ENCODE peak calls at places on chromosomes 16 and 17, in five cellular contexts. E is sigmoid colon, U is mucosa of descending colon, I is BJ, D is thyroid gland. Y is an unnamed sample.
A peak's percentile ranks its signal among the peaks of the same experiment; 100 is the strongest.

GRCh38 chr16:47643610-47644009 is 182.5 kb downstream of the PHKB start:
- DNase-seq in E (no peak), D (no peak), U (no peak), I (no peak), Y (no peak)

GRCh38 chr17:75764417-75764710 is 628 bp downstream of the GALK1 start:
- DNase-seq in I (no peak), D (no peak), U (no peak), E (no peak), Y (no peak)

GRCh38 chr17:39462644-39463375 is 1.5 kb downstream of the CDK12 start:
- DNase-seq in D (peak; percentile 5), E (peak; percentile 66), I (no peak), U (peak; percentile 22), Y (peak; percentile 50)

GRCh38 chr17:49604314-49604869 is 28.7 kb downstream of the NXPH3 start:
- DNase-seq in E (no peak), D (no peak), U (no peak), I (no peak), Y (no peak)

GRCh38 chr17:77247048-77247541 is 106.3 kb downstream of the SEC14L1 start:
- DNase-seq in E (peak; percentile 91), I (no peak), U (peak; percentile 87), D (peak; percentile 86), Y (peak; percentile 91)

GRCh38 chr17:31522284-31522931 is 130.9 kb downstream of the RAB11FIP4 start:
- DNase-seq in I (no peak), D (no peak), E (no peak), U (no peak), Y (no peak)

GRCh38 chr17:72717676-72718075 is 374.8 kb downstream of the SLC39A11 start:
- DNase-seq in D (no peak), E (no peak), U (no peak), I (no peak), Y (no peak)

GRCh38 chr17:41537990-41538389 is 9.9 kb upstream of the KRT19 start:
- DNase-seq in D (no peak), U (no peak), I (no peak), E (no peak), Y (no peak)

GRCh38 chr16:83365166-83365565 is 442.6 kb upstream of the HSBP1 start:
- DNase-seq in D (no peak), U (no peak), E (no peak), I (no peak), Y (no peak)

GRCh38 chr16:910181-910580 is 60.6 kb downstream of the LMF1 start:
- DNase-seq in I (no peak), E (no peak), D (no peak), U (no peak), Y (no peak)

GRCh38 chr17:35972535-35972934 is 8.8 kb downstream of the CCL16 start:
- DNase-seq in U (no peak), E (no peak), I (no peak), D (no peak), Y (no peak)

GRCh38 chr16:29820730-29821662 is 734 bp downstream of the MVP start:
- DNase-seq in D (peak; percentile 58), E (no peak), I (no peak), U (peak; percentile 93), Y (no peak)

GRCh38 chr17:57915980-57916757 is 39.0 kb downstream of the CUEDC1 start:
- DNase-seq in I (no peak), D (peak; percentile 62), E (no peak), U (no peak), Y (no peak)

GRCh38 chr16:71230122-71230845 is at the start of gene HYDIN:
- DNase-seq in I (no peak), D (peak; percentile 91), E (no peak), U (peak; percentile 30), Y (no peak)

GRCh38 chr17:56786989-56787482 is 46.7 kb downstream of the C17orf67 start:
- DNase-seq in E (no peak), U (no peak), I (peak; percentile 94), D (peak; percentile 6), Y (peak; percentile 6)

GRCh38 chr16:82761858-82762257 is 135.1 kb downstream of the CDH13 start:
- DNase-seq in E (no peak), U (peak; percentile 25), D (peak; percentile 27), I (no peak), Y (no peak)

GRCh38 chr16:76748698-76749097 is 442.3 kb upstream of the MON1B start:
- DNase-seq in I (no peak), E (no peak), U (no peak), D (no peak), Y (no peak)

GRCh38 chr16:89096768-89097527 is 3.3 kb downstream of the ACSF3 start:
- DNase-seq in E (no peak), U (no peak), D (no peak), I (no peak), Y (peak; percentile 39)

GRCh38 chr16:89325861-89326471 is 108.5 kb downstream of the ZNF778 start:
- DNase-seq in U (peak; percentile 75), E (peak; percentile 87), I (peak; percentile 59), D (peak; percentile 58), Y (peak; percentile 44)

GRCh38 chr17:44599298-44600175 is 42.3 kb downstream of the FZD2 start:
- DNase-seq in U (peak; percentile 44), D (peak; percentile 5), I (peak; percentile 51), E (no peak), Y (no peak)

GRCh38 chr16:619476-620100 is 11.2 kb upstream of the WFIKKN1 start:
- DNase-seq in I (no peak), U (no peak), D (no peak), E (peak; percentile 58), Y (no peak)

GRCh38 chr17:21285164-21286065 is 904 bp downstream of the MAP2K3 start:
- DNase-seq in D (peak; percentile 64), U (peak; percentile 52), I (no peak), E (peak; percentile 81), Y (peak; percentile 34)

GRCh38 chr16:88769617-88770458 is 15.2 kb downstream of the PIEZO1 start:
- DNase-seq in U (peak; percentile 72), I (no peak), E (no peak), D (peak; percentile 87), Y (peak; percentile 75)

GRCh38 chr16:57134982-57135381 is 42.6 kb downstream of the CPNE2 start:
- DNase-seq in D (no peak), U (peak; percentile 79), E (no peak), I (no peak), Y (peak; percentile 72)

GRCh38 chr17:9647014-9647413 is 1.7 kb downstream of the USP43 start:
- DNase-seq in U (peak; percentile 23), I (no peak), E (no peak), D (peak; percentile 34), Y (no peak)

GRCh38 chr17:68783861-68784260 is 171.3 kb downstream of the ABCA8 start:
- DNase-seq in U (no peak), I (no peak), D (no peak), E (no peak), Y (no peak)

GRCh38 chr17:58702708-58703107 is 10.3 kb downstream of the RAD51C start:
- DNase-seq in I (no peak), D (no peak), U (no peak), E (no peak), Y (no peak)

GRCh38 chr17:17385502-17385901 is 82.3 kb downstream of the NT5M start:
- DNase-seq in U (no peak), E (no peak), I (no peak), D (no peak), Y (no peak)

GRCh38 chr16:89720520-89720858 is 209 bp downstream of the VPS9D1 start:
- DNase-seq in U (peak; percentile 77), I (no peak), E (no peak), D (peak; percentile 41), Y (no peak)

GRCh38 chr17:57468932-57469775 is 212.8 kb downstream of the MSI2 start:
- DNase-seq in I (no peak), U (no peak), E (no peak), D (no peak), Y (no peak)

GRCh38 chr16:55759983-55760664 is 72.8 kb downstream of the CES1 start:
- DNase-seq in D (no peak), E (no peak), U (peak; percentile 29), I (no peak), Y (no peak)

GRCh38 chr16:55678061-55678935 is 22.5 kb downstream of the SLC6A2 start:
- DNase-seq in E (no peak), U (no peak), D (no peak), I (no peak), Y (no peak)

GRCh38 chr16:87384162-87384999 is 805 bp upstream of the FBXO31 start:
- DNase-seq in I (no peak), U (peak; percentile 62), D (peak; percentile 53), E (peak; percentile 80), Y (no peak)

DNA sequence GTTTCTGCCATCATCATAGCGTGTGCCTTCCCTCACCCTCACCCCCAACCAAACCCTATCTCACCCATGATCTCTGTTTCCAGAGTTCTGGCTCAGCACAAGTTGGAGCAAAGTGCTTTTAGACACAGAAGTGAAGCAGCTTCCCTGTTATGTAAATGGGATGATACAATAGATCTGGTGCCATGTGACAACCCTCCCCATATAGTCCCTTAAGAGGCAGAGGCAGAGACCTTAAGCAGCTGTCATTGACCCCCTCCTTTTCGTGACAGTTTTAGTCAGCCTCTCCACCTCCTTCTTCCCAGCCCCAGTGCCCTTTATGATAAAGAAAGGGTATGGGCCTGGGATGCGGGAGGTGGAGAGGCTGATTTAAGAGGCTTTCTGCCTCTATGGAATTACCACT is 40.3 kb upstream of the MED13 start:
- DNase-seq in D (no peak), E (no peak), U (no peak), I (no peak), Y (no peak)
- H3K36me3 ChIP-seq in D (no peaks in the 10 kb centered on the region), E (no peaks in the 10 kb centered on the region), U (no peaks in the 10 kb centered on the region), I (no peaks in the 10 kb centered on the region), Y (no peaks in the 10 kb centered on the region)

DNA sequence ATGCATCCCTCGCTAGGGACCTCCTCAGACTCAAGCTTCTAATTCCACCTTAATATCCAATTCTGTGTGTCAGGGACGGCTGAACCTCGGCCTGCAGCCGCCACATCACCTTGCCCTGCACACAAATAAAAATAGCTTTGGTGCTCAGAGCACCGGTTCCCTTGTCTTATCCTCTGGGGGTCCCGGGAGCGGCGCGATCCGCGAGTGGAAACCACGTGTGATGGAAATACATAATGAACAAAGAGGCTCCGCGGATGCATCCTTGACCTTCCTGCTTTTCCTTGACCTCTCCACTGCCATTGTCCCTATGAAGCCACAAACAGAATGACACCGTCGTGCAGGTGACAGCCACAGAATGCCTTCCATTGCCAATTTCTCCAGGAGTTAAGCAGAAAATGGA is 143.3 kb downstream of the ZNF423 start:
- DNase-seq in U (no peak), I (no peak), E (no peak), D (no peak), Y (no peak)
- H3K36me3 ChIP-seq in U (no peaks in the 10 kb centered on the region), I (no peaks in the 10 kb centered on the region), E (no peaks in the 10 kb centered on the region), D (no peaks in the 10 kb centered on the region), Y (no peaks in the 10 kb centered on the region)

GRCh38 chr16:2244301-2244700 is 7.1 kb downstream of the ECI1 start:
- DNase-seq in I (no peak), D (no peak), E (no peak), U (no peak), Y (no peak)
- H3K36me3 ChIP-seq in I (peaks cover 28% of the 10 kb centered on the region), D (peaks cover 44% of the 10 kb centered on the region), E (peaks cover 65% of the 10 kb centered on the region), U (peaks cover 3% of the 10 kb centered on the region), Y (peaks cover 72% of the 10 kb centered on the region)

GRCh38 chr16:85363427-85363826 is 249.7 kb upstream of the GSE1 start:
- DNase-seq in D (no peak), U (no peak), E (no peak), I (no peak), Y (no peak)
- H3K36me3 ChIP-seq in D (no peaks in the 10 kb centered on the region), U (no peaks in the 10 kb centered on the region), E (no peaks in the 10 kb centered on the region), I (peaks cover 1% of the 10 kb centered on the region), Y (no peaks in the 10 kb centered on the region)

GRCh38 chr16:74909665-74910064 is 75.3 kb downstream of the WDR59 start:
- DNase-seq in U (no peak), D (peak; percentile 76), I (no peak), E (no peak), Y (no peak)
- H3K36me3 ChIP-seq in U (peaks cover 8% of the 10 kb centered on the region), D (peaks cover 36% of the 10 kb centered on the region), I (peaks cover 5% of the 10 kb centered on the region), E (peaks cover 74% of the 10 kb centered on the region), Y (peaks cover 76% of the 10 kb centered on the region)